ENCODE peak calls at places on chromosomes 13 and 19, in five cellular contexts. One of them, this sample, is unnamed.

GRCh38 chr19:41937976-41938375 is 9.7 kb upstream of the ERFL start:
- DNase-seq in colonic mucosa: no peak
- DNase-seq in uterus: no peak
- DNase-seq in MM.1S: no peak
- DNase-seq in kidney: no peak
- DNase-seq in this sample: no peak

GRCh38 chr13:53343345-53343744 is 314.7 kb downstream of the OLFM4 start:
- DNase-seq in uterus: no peak
- DNase-seq in colonic mucosa: no peak
- DNase-seq in MM.1S: no peak
- DNase-seq in kidney: no peak
- DNase-seq in this sample: no peak

GRCh38 chr19:45179063-45179847 is 671 bp downstream of the BLOC1S3 start:
- DNase-seq in colonic mucosa: no peak
- DNase-seq in MM.1S: peak; percentile 37
- DNase-seq in kidney: no peak
- DNase-seq in uterus: peak; percentile 38
- DNase-seq in this sample: no peak

GRCh38 chr13:23828086-23828485 is 61.1 kb downstream of the MIPEP start:
- DNase-seq in MM.1S: no peak
- DNase-seq in colonic mucosa: no peak
- DNase-seq in kidney: no peak
- DNase-seq in uterus: no peak
- DNase-seq in this sample: no peak

GRCh38 chr19:35986664-35987570 is 8.1 kb upstream of the SDHAF1 start:
- DNase-seq in colonic mucosa: peak; percentile 40
- DNase-seq in uterus: no peak
- DNase-seq in kidney: no peak
- DNase-seq in MM.1S: no peak
- DNase-seq in this sample: no peak

GRCh38 chr13:103371271-103371670 is 305.1 kb upstream of the SLC10A2 start:
- DNase-seq in colonic mucosa: no peak
- DNase-seq in kidney: no peak
- DNase-seq in MM.1S: no peak
- DNase-seq in uterus: no peak
- DNase-seq in this sample: no peak

GRCh38 chr19:36198116-36198515 is 16.3 kb downstream of the ZNF565 start:
- DNase-seq in uterus: no peak
- DNase-seq in MM.1S: no peak
- DNase-seq in kidney: no peak
- DNase-seq in colonic mucosa: no peak
- DNase-seq in this sample: no peak

GRCh38 chr19:49939721-49940481 is 10.6 kb upstream of the NUP62 start:
- DNase-seq in MM.1S: no peak
- DNase-seq in kidney: peak; percentile 38
- DNase-seq in uterus: no peak
- DNase-seq in colonic mucosa: no peak
- DNase-seq in this sample: no peak

GRCh38 chr13:21676611-21677021 is 5.7 kb downstream of the FGF9 start:
- DNase-seq in uterus: no peak
- DNase-seq in kidney: no peak
- DNase-seq in colonic mucosa: peak; percentile 59
- DNase-seq in MM.1S: no peak
- DNase-seq in this sample: no peak

GRCh38 chr13:30510811-30511371 is 45.2 kb upstream of the HMGB1 start:
- DNase-seq in uterus: peak; percentile 21
- DNase-seq in kidney: no peak
- DNase-seq in colonic mucosa: no peak
- DNase-seq in MM.1S: no peak
- DNase-seq in this sample: no peak

GRCh38 chr19:12668937-12669271 is 2.3 kb downstream of the WDR83 start:
- DNase-seq in uterus: peak; percentile 47
- DNase-seq in colonic mucosa: peak; percentile 57
- DNase-seq in kidney: peak; percentile 87
- DNase-seq in MM.1S: peak; percentile 41
- DNase-seq in this sample: peak; percentile 7

GRCh38 chr13:48318714-48319457 is 15.3 kb downstream of the RB1 start:
- DNase-seq in kidney: peak; percentile 73
- DNase-seq in MM.1S: no peak
- DNase-seq in uterus: no peak
- DNase-seq in colonic mucosa: peak; percentile 52
- DNase-seq in this sample: no peak

GRCh38 chr19:10510301-10510802 is 6.9 kb downstream of the S1PR5 start:
- DNase-seq in MM.1S: peak; percentile 48
- DNase-seq in kidney: no peak
- DNase-seq in uterus: no peak
- DNase-seq in colonic mucosa: no peak
- DNase-seq in this sample: no peak

GRCh38 chr19:1956868-1957492 is 16.0 kb downstream of the CSNK1G2 start:
- DNase-seq in MM.1S: no peak
- DNase-seq in kidney: peak; percentile 63
- DNase-seq in uterus: no peak
- DNase-seq in colonic mucosa: no peak
- DNase-seq in this sample: no peak

GRCh38 chr19:36916991-36917390 is 859 bp downstream of the ZNF568 start:
- DNase-seq in MM.1S: no peak
- DNase-seq in kidney: no peak
- DNase-seq in colonic mucosa: no peak
- DNase-seq in uterus: no peak
- DNase-seq in this sample: peak; percentile 1

GRCh38 chr19:54469496-54469934 is 3.6 kb downstream of the CDC42EP5 start:
- DNase-seq in MM.1S: no peak
- DNase-seq in kidney: peak; percentile 85
- DNase-seq in colonic mucosa: peak; percentile 78
- DNase-seq in uterus: no peak
- DNase-seq in this sample: no peak

GRCh38 chr13:83929147-83929546 is 46.9 kb upstream of the SLITRK1 start:
- DNase-seq in colonic mucosa: no peak
- DNase-seq in MM.1S: no peak
- DNase-seq in kidney: no peak
- DNase-seq in uterus: no peak
- DNase-seq in this sample: no peak

GRCh38 chr13:112131740-112132113 is 64.8 kb downstream of the SOX1 start:
- DNase-seq in kidney: no peak
- DNase-seq in MM.1S: no peak
- DNase-seq in uterus: no peak
- DNase-seq in colonic mucosa: peak; percentile 31
- DNase-seq in this sample: no peak

GRCh38 chr13:109645831-109646230 is 140.6 kb downstream of the IRS2 start:
- DNase-seq in MM.1S: no peak
- DNase-seq in kidney: no peak
- DNase-seq in colonic mucosa: no peak
- DNase-seq in uterus: no peak
- DNase-seq in this sample: no peak

GRCh38 chr13:63403726-63404125 is 1988.1 kb upstream of the PCDH20 start:
- DNase-seq in uterus: no peak
- DNase-seq in MM.1S: no peak
- DNase-seq in kidney: no peak
- DNase-seq in colonic mucosa: no peak
- DNase-seq in this sample: no peak

GRCh38 chr13:113585828-113586355 is 1.3 kb downstream of the TFDP1 start:
- DNase-seq in MM.1S: no peak
- DNase-seq in kidney: peak; percentile 37
- DNase-seq in uterus: peak; percentile 6
- DNase-seq in colonic mucosa: peak; percentile 16
- DNase-seq in this sample: no peak

GRCh38 chr19:45451181-45451849 is 16.5 kb upstream of the FOSB start:
- DNase-seq in colonic mucosa: peak; percentile 50
- DNase-seq in kidney: no peak
- DNase-seq in uterus: peak; percentile 54
- DNase-seq in MM.1S: peak; percentile 80
- DNase-seq in this sample: no peak

GRCh38 chr19:6753178-6754031 is 13.8 kb downstream of the SH2D3A start:
- DNase-seq in kidney: peak; percentile 95
- DNase-seq in MM.1S: no peak
- DNase-seq in colonic mucosa: peak; percentile 94
- DNase-seq in uterus: peak; percentile 83
- DNase-seq in this sample: no peak

GRCh38 chr19:56111601-56112312 is 9.3 kb downstream of the ZNF787 start:
- DNase-seq in uterus: no peak
- DNase-seq in MM.1S: no peak
- DNase-seq in kidney: no peak
- DNase-seq in colonic mucosa: peak; percentile 81
- DNase-seq in this sample: no peak

GRCh38 chr13:64551755-64552154 is 2678.4 kb downstream of the PCDH9 start:
- DNase-seq in MM.1S: no peak
- DNase-seq in kidney: no peak
- DNase-seq in colonic mucosa: no peak
- DNase-seq in uterus: no peak
- DNase-seq in this sample: peak; percentile 19

DNA sequence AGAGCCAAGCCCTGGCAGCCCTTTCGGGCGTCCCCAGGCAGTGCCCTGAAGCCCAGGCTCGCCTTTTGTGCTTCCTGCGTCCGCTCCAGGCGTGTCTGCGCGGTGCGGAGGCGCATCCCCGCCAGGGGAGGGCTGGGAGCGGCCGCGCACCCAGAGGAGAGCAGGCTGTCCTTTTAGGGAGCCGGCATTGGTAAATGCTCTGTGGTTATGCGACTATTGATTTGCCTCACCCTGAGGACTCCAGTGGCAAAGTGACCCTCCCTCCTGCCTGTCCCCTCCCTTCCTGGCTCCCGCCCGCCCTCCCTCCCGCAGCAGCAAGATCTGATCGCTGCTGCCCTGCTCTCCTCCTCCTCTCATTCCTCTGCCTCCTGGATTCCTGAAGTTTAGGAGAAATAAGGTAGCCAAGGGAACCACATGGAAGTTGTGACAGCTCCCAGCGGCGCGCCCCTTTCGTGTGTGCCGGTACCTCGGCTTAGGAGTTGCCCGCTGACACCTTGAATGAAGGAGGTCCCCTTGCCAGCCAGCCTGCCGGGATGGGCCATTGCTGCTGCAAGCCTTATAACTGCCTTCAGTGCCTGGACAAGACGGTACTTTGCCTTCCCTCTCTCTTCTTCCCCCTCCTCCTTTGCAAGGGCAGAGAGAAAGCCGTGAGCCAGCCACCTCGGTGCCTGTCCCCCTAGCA is 167.0 kb downstream of the SLC7A1 start:
- DNase-seq in colonic mucosa: no peak
- DNase-seq in kidney: no peak
- DNase-seq in uterus: peak; percentile 30
- DNase-seq in MM.1S: no peak
- DNase-seq in this sample: no peak
- H3K4me3 ChIP-seq in colonic mucosa: no peak overlapping the region
- H3K4me3 ChIP-seq in kidney: peak overlapping the region; percentile 33
- H3K4me3 ChIP-seq in uterus: peak overlapping the region; percentile 38
- H3K4me3 ChIP-seq in MM.1S: no peak overlapping the region
- H3K4me3 ChIP-seq in this sample: peak overlapping the region; percentile 15

GRCh38 chr13:41056194-41056593 is 5.1 kb upstream of the WBP4 start:
- DNase-seq in colonic mucosa: no peak
- DNase-seq in uterus: no peak
- DNase-seq in MM.1S: no peak
- DNase-seq in kidney: no peak
- DNase-seq in this sample: no peak

GRCh38 chr13:41052441-41052840 is 8.9 kb upstream of the WBP4 start:
- DNase-seq in kidney: no peak
- DNase-seq in uterus: no peak
- DNase-seq in MM.1S: no peak
- DNase-seq in colonic mucosa: no peak
- DNase-seq in this sample: no peak

GRCh38 chr13:41053384-41053826 is 7.9 kb upstream of the WBP4 start:
- DNase-seq in kidney: no peak
- DNase-seq in MM.1S: no peak
- DNase-seq in uterus: no peak
- DNase-seq in colonic mucosa: peak; percentile 29
- DNase-seq in this sample: peak; percentile 56

GRCh38 chr13:41054919-41055619 is 6.2 kb upstream of the WBP4 start:
- DNase-seq in colonic mucosa: no peak
- DNase-seq in kidney: no peak
- DNase-seq in uterus: no peak
- DNase-seq in MM.1S: no peak
- DNase-seq in this sample: no peak

DNA sequence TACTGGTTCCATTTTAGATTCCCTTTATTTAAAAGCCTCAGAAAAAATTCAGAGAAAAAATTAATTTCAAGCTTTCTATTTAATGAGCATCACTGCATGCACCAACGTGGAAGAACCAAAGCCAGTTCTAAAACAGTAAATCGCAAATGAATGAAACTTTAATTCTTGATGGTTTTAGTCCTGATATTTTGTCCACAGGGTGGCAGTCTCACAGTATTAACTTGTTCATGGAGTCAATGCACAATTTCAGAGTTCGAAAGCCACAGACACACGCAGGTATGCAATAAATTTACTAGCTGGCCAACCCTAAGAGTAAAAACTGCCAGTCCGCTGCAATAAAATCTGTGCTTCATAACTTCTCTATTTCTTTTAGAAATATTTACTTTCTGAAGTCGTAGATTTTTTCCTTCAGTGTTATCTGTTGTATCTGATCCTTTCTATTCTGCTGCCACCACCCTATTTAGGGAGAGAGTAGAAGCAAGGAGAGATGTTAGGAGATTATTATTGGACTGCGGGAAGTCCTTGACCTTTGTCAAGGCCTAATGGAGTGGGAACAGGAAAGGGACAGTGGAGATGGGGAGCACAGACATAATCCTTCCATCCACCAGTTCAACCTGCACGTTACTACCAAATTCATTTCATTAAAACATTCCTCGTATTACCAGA is 7.0 kb upstream of the WBP4 start:
- DNase-seq in kidney: no peak
- DNase-seq in MM.1S: peak; percentile 58
- DNase-seq in colonic mucosa: peak; percentile 75
- DNase-seq in uterus: no peak
- DNase-seq in this sample: peak; percentile 55
- TF ChIP-seq CTCF in kidney: peak; percentile 46
- TF ChIP-seq CTCF in MM.1S: peak; percentile 42
- TF ChIP-seq CTCF in colonic mucosa: peak; percentile 64
- TF ChIP-seq CTCF in uterus: peak; percentile 42
- TF ChIP-seq CTCF in this sample: peak; percentile 40

GRCh38 chr19:33644284-33644836 is 22.6 kb downstream of the CHST8 start:
- DNase-seq in uterus: no peak
- DNase-seq in MM.1S: no peak
- DNase-seq in colonic mucosa: no peak
- DNase-seq in kidney: no peak
- DNase-seq in this sample: no peak
- H3K36me3 ChIP-seq in uterus: no peaks in the 10 kb centered on the region
- H3K36me3 ChIP-seq in MM.1S: no peaks in the 10 kb centered on the region
- H3K36me3 ChIP-seq in colonic mucosa: no peaks in the 10 kb centered on the region
- H3K36me3 ChIP-seq in kidney: no peaks in the 10 kb centered on the region
- H3K36me3 ChIP-seq in this sample: no peaks in the 10 kb centered on the region

GRCh38 chr19:33301900-33302174 is 497 bp downstream of the CEBPA start:
- DNase-seq in kidney: no peak
- DNase-seq in MM.1S: no peak
- DNase-seq in colonic mucosa: no peak
- DNase-seq in uterus: no peak
- DNase-seq in this sample: no peak

GRCh38 chr19:33302175-33302973 is at the start of gene CEBPA:
- DNase-seq in colonic mucosa: peak; percentile 82
- DNase-seq in kidney: peak; percentile 93
- DNase-seq in MM.1S: peak; percentile 29
- DNase-seq in uterus: peak; percentile 87
- DNase-seq in this sample: no peak

GRCh38 chr19:33300016-33300981 is 2.0 kb downstream of the CEBPA start:
- DNase-seq in colonic mucosa: no peak
- DNase-seq in uterus: no peak
- DNase-seq in kidney: peak; percentile 81
- DNase-seq in MM.1S: no peak
- DNase-seq in this sample: no peak

GRCh38 chr19:33302974-33303790 is 848 bp upstream of the CEBPA start:
- DNase-seq in uterus: peak; percentile 64
- DNase-seq in MM.1S: no peak
- DNase-seq in kidney: peak; percentile 86
- DNase-seq in colonic mucosa: no peak
- DNase-seq in this sample: no peak

GRCh38 chr19:33301011-33301899 is 1.1 kb downstream of the CEBPA start:
- DNase-seq in uterus: peak; percentile 29
- DNase-seq in kidney: peak; percentile 86
- DNase-seq in MM.1S: no peak
- DNase-seq in colonic mucosa: no peak
- DNase-seq in this sample: no peak
- H3K4me3 ChIP-seq in uterus: peak overlapping the region; percentile 55
- H3K4me3 ChIP-seq in kidney: peak overlapping the region; percentile 62
- H3K4me3 ChIP-seq in MM.1S: no peak overlapping the region
- H3K4me3 ChIP-seq in colonic mucosa: peak overlapping the region; percentile 60
- H3K4me3 ChIP-seq in this sample: no peak overlapping the region

This sample was measured in BJ.